ENCODE peak calls at places on chromosomes 7 and 10, in five cellular contexts. S is H9, E is H1, H is mesenchymal stem cell, M is IMR-90. D is an unnamed sample.

GRCh38 chr10:110556993-110557601 is 10.4 kb upstream of the SMC3 start:
- DNase-seq in E (no peak), H (peak), M (peak), S (peak), D (peak)

GRCh38 chr10:77279207-77279606 is 358.4 kb downstream of the KCNMA1 start:
- DNase-seq in E (no peak), H (no peak), S (no peak), M (peak), D (no peak)

GRCh38 chr10:129446182-129446581 is 20.9 kb upstream of the MGMT start:
- DNase-seq in H (no peak), E (peak), S (peak), M (no peak), D (no peak)

GRCh38 chr10:90583416-90583815 is 274.4 kb downstream of the HTR7 start:
- DNase-seq in E (no peak), S (no peak), M (no peak), H (no peak), D (no peak)

GRCh38 chr7:27346531-27347260 is 104.1 kb downstream of the EVX1 start:
- DNase-seq in M (peak), S (peak), H (peak), E (no peak), D (no peak)

GRCh38 chr10:67837519-67838314 is at the start of gene DNAJC12:
- DNase-seq in H (peak), M (peak), E (no peak), S (no peak), D (no peak)

GRCh38 chr10:29908977-29909376 is 150.4 kb downstream of the JCAD start:
- DNase-seq in H (no peak), M (no peak), E (no peak), S (no peak), D (no peak)

GRCh38 chr7:87541648-87542047 is 59.0 kb downstream of the ABCB1 start:
- DNase-seq in S (no peak), E (no peak), H (no peak), M (no peak), D (no peak)

GRCh38 chr7:14888904-14889482 is 13.6 kb downstream of the DGKB start:
- DNase-seq in H (peak), S (no peak), M (no peak), E (no peak), D (no peak)

GRCh38 chr10:16950686-16951681 is 133.8 kb upstream of the RSU1 start:
- DNase-seq in S (peak), E (peak), H (peak), M (peak), D (peak)

GRCh38 chr10:113060221-113061053 is 110.4 kb downstream of the TCF7L2 start:
- DNase-seq in M (no peak), E (no peak), S (no peak), H (peak), D (no peak)

GRCh38 chr7:101667399-101667798 is 38.3 kb upstream of the MYL10 start:
- DNase-seq in E (no peak), H (no peak), S (no peak), M (no peak), D (no peak)

GRCh38 chr7:114530074-114530611 is 115.5 kb downstream of the FOXP2 start:
- DNase-seq in S (no peak), E (no peak), M (peak), H (peak), D (no peak)

GRCh38 chr10:102120987-102121738 is 995 bp upstream of the LDB1 start:
- DNase-seq in M (peak), H (peak), S (peak), E (peak), D (peak)

GRCh38 chr7:4144801-4145470 is 537.2 kb upstream of the FOXK1 start:
- DNase-seq in E (no peak), M (peak), S (peak), H (peak), D (peak)

GRCh38 chr10:121721257-121721656 is 123.0 kb upstream of the FGFR2 start:
- DNase-seq in E (no peak), H (no peak), S (no peak), M (no peak), D (no peak)

GRCh38 chr10:32963102-32963501 is 5.1 kb upstream of the ITGB1 start:
- DNase-seq in S (no peak), E (no peak), M (peak), H (peak), D (no peak)

GRCh38 chr10:78298835-78299234 is 265.2 kb downstream of the RPS24 start:
- DNase-seq in E (no peak), S (no peak), H (no peak), M (no peak), D (no peak)
- H3K4ac ChIP-seq in E (no peak), S (no peak), H (no peak), M (no peak), D (no peak)

DNA sequence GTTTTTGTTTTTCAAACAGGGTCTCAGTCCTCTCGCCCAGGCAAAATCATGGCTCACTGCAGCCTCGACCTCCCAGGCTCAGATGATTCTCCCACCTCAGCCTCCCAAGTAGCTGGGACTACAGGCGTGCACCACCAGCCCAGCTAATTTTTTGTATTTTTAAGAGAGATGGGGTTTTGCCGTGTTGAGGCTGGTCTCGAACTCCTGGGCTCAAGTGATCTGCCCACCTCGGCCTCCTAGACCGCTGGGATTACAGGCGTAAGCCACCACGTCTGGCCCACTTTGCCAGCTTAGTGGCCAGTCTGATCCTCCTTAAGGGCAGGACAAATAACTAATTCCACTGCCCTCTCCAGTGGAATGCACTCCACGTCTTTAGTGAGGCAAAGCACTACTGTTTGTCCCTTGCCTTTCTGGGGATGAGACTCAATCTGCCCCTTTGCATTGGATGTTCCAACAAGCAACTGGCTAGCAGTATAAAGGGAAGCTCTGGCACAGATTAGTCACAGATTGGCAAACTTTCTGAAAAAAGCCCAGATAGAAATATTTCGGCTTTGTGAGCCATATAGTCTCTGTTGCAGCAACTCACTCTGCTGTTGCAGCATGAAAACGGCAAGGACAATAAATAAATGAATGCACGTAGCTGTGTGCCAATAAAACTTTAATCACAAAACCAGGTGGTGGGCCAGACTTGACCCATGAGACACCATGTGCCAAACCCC is 143.8 kb upstream of the RHEB start:
- DNase-seq in S (no peak), H (no peak), E (no peak), M (no peak), D (no peak)
- H2BK120ac ChIP-seq in S (no peak), H (no peak), E (no peak), M (peak), D (no peak)

GRCh38 chr7:94374231-94374630 is 20.5 kb upstream of the COL1A2 start:
- DNase-seq in M (peak), H (peak), E (no peak), S (peak), D (no peak)
- H2BK15ac ChIP-seq in M (peak), H (no peak), E (no peak), S (no peak), D (no peak)

GRCh38 chr7:22725585-22725984 is 1.4 kb upstream of the IL6 start:
- DNase-seq in H (peak), E (no peak), M (peak), S (no peak), D (no peak)

GRCh38 chr7:22722596-22722995 is 4.4 kb upstream of the IL6 start:
- DNase-seq in H (no peak), M (no peak), E (no peak), S (no peak), D (no peak)

GRCh38 chr7:22723171-22723601 is 3.8 kb upstream of the IL6 start:
- DNase-seq in M (peak), E (no peak), H (peak), S (no peak), D (no peak)

GRCh38 chr7:22724861-22725260 is 2.1 kb upstream of the IL6 start:
- DNase-seq in E (no peak), M (no peak), S (no peak), H (no peak), D (no peak)

GRCh38 chr7:22723642-22724041 is 3.4 kb upstream of the IL6 start:
- DNase-seq in S (no peak), H (no peak), E (no peak), M (no peak), D (no peak)
- H3K4ac ChIP-seq in S (no peak), H (no peak), E (no peak), M (peak), D (no peak)

GRCh38 chr10:80453392-80453714 is 757 bp upstream of the TSPAN14 start:
- DNase-seq in E (no peak), H (no peak), S (peak), M (no peak), D (no peak)

GRCh38 chr10:80453715-80454525 is at the start of gene TSPAN14:
- DNase-seq in H (peak), S (peak), M (peak), E (no peak), D (peak)

GRCh38 chr10:80451132-80451531 is 3.0 kb upstream of the TSPAN14 start:
- DNase-seq in H (no peak), S (no peak), E (no peak), M (no peak), D (no peak)

GRCh38 chr10:80452069-80452468 is 2.0 kb upstream of the TSPAN14 start:
- DNase-seq in H (no peak), S (no peak), E (no peak), M (no peak), D (no peak)

DNA sequence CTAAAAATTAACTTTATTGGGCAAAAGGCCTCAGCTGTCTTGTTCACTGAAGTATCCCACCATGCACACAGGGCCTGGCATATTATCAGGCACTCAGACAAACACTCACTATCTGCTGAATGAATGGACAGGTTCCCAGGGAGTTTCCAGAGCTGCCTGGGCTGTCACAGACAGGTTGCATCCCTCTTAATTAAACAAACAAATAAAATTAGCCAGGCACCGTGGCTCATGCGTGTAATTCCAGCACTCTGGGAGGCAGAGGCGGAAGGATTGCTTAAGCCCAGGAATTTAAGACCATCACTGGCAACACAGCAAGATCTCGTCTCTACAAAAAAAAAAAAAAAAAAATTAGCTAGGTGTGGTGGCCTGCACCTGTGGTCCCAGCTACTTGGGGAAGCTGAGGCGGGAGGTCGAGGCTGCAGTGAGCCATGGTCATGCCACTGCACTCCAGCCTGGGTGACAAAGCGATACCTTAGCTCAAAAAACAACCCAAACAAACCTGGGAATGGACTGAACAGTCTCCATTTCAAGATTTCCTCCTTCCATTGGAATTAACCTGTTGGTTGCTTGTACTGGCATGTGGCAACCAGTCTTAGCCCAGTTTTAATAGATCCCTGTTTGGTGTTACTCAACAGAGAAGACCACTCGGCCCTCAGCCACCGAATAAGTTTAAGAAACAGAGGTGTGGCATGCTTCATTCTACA is 1.3 kb upstream of the TSPAN14 start:
- DNase-seq in H (no peak), E (no peak), S (no peak), M (no peak), D (no peak)
- H2BK120ac ChIP-seq in H (no peak), E (no peak), S (no peak), M (no peak), D (no peak)

DNA sequence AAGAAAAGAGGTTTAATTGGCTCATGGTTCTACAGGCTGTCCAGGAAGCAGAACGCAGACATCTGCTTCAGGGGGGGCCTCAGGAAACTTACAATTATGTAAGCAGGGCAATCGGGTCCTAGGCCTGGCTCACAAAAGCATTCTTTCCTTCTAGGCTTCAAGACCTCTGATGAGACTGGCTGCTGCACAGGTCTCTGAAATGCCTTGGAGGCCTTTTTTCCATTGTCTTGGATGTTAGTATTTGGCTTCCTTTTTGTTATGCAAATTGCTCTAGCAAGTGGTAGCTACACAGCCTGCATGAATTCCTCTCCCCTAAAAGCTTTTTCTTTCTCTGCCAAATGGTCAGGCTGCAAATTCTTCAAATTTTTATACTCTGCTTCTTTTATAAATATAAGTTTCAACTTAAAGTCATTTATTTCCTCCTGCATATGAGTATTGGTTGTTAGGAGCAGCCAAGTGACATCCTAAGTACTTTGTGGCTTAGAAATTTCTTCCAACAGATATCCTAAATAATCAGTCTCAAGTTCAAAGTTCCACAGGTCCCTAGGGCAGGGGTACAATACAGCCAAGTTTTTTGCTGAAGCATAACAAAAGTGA is 83.1 kb upstream of the SEMA3A start:
- DNase-seq in H (no peak), E (peak), S (peak), M (no peak), D (peak)
- H2BK15ac ChIP-seq in H (no peak), E (no peak), S (no peak), M (no peak), D (no peak)

DNA sequence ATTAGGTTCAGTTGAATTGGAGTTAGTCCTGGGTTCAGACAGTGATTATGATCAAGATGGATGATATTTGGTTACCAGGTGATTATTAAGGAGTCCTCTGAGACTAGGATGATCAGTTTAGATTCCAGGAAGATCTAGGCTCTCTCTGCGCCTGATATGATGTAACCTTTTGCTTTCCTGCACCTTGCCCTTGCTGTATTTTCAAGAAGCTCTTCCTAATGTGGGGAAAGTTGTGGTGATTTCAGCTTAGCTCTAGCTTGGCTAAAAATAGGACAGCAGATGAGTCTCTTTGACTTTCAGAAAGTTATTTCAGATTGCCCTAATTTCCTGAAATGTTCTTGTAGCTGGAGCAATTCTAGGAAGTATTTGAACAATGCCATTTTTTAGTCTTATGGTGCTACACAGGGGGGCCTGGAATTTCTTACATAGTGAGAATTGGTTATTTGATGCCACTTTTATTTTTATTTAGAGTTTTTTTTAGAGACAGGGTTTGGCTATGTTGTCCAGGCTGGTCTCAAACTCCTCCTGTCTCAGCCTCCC is 3.8 kb downstream of the LCOR start:
- DNase-seq in M (peak), E (no peak), H (peak), S (no peak), D (no peak)
- H3K4ac ChIP-seq in M (no peak), E (no peak), H (no peak), S (no peak), D (no peak)

GRCh38 chr7:41915861-41916260 is 213.0 kb upstream of the INHBA start:
- DNase-seq in E (no peak), S (no peak), M (no peak), H (no peak), D (no peak)
- H2BK120ac ChIP-seq in E (no peak), S (no peak), M (peak), H (peak), D (no peak)

D was measured in neuronal stem cell.